ENCODE peak calls at places on chromosomes 7 and 10, in nine cellular contexts. One of them, this sample, is unnamed.

GRCh38 chr7:36514289-36515243 is 124.9 kb downstream of the ANLN start:
- DNase-seq in GM23338: no peak
- DNase-seq in Panc1: no peak
- DNase-seq in HCT116: no peak
- DNase-seq in endothelial cell of umbilical vein: no peak
- DNase-seq in stomach: no peak
- DNase-seq in K562: no peak
- DNase-seq in upper lobe of left lung: no peak
- DNase-seq in suprapubic skin: peak
- DNase-seq in this sample: no peak

GRCh38 chr7:50356212-50356944 is 51.9 kb downstream of the IKZF1 start:
- DNase-seq in stomach: no peak
- DNase-seq in K562: peak
- DNase-seq in endothelial cell of umbilical vein: no peak
- DNase-seq in upper lobe of left lung: no peak
- DNase-seq in Panc1: no peak
- DNase-seq in suprapubic skin: no peak
- DNase-seq in GM23338: no peak
- DNase-seq in HCT116: no peak
- DNase-seq in this sample: no peak

GRCh38 chr7:151735186-151735853 is 141.6 kb downstream of the PRKAG2 start:
- DNase-seq in Panc1: no peak
- DNase-seq in endothelial cell of umbilical vein: peak
- DNase-seq in K562: no peak
- DNase-seq in GM23338: peak
- DNase-seq in HCT116: no peak
- DNase-seq in suprapubic skin: no peak
- DNase-seq in stomach: no peak
- DNase-seq in upper lobe of left lung: no peak
- DNase-seq in this sample: no peak

GRCh38 chr7:143458263-143458662 is 15.0 kb downstream of the TAS2R60 start:
- DNase-seq in stomach: no peak
- DNase-seq in endothelial cell of umbilical vein: no peak
- DNase-seq in Panc1: no peak
- DNase-seq in suprapubic skin: no peak
- DNase-seq in K562: no peak
- DNase-seq in GM23338: no peak
- DNase-seq in upper lobe of left lung: no peak
- DNase-seq in HCT116: no peak
- DNase-seq in this sample: no peak

GRCh38 chr7:128100225-128100948 is 69.2 kb upstream of the LRRC4 start:
- DNase-seq in suprapubic skin: no peak
- DNase-seq in Panc1: no peak
- DNase-seq in GM23338: no peak
- DNase-seq in stomach: no peak
- DNase-seq in upper lobe of left lung: no peak
- DNase-seq in HCT116: no peak
- DNase-seq in K562: peak
- DNase-seq in endothelial cell of umbilical vein: no peak
- DNase-seq in this sample: no peak

GRCh38 chr10:67883710-67884312 is 645 bp upstream of the SIRT1 start:
- DNase-seq in endothelial cell of umbilical vein: no peak
- DNase-seq in upper lobe of left lung: no peak
- DNase-seq in K562: peak
- DNase-seq in GM23338: no peak
- DNase-seq in suprapubic skin: no peak
- DNase-seq in stomach: no peak
- DNase-seq in Panc1: peak
- DNase-seq in HCT116: no peak
- DNase-seq in this sample: no peak

GRCh38 chr10:28728396-28728795 is 51.1 kb downstream of the BAMBI start:
- DNase-seq in Panc1: no peak
- DNase-seq in GM23338: no peak
- DNase-seq in HCT116: no peak
- DNase-seq in endothelial cell of umbilical vein: peak
- DNase-seq in upper lobe of left lung: no peak
- DNase-seq in K562: no peak
- DNase-seq in suprapubic skin: no peak
- DNase-seq in stomach: no peak
- DNase-seq in this sample: no peak

GRCh38 chr7:107937514-107937913 is 46.5 kb downstream of the DLD start:
- DNase-seq in stomach: no peak
- DNase-seq in upper lobe of left lung: no peak
- DNase-seq in endothelial cell of umbilical vein: no peak
- DNase-seq in suprapubic skin: no peak
- DNase-seq in HCT116: no peak
- DNase-seq in Panc1: no peak
- DNase-seq in GM23338: no peak
- DNase-seq in K562: no peak
- DNase-seq in this sample: no peak

GRCh38 chr7:107232568-107233090 is 63.8 kb downstream of the HBP1 start:
- DNase-seq in suprapubic skin: no peak
- DNase-seq in Panc1: no peak
- DNase-seq in upper lobe of left lung: no peak
- DNase-seq in GM23338: no peak
- DNase-seq in K562: no peak
- DNase-seq in endothelial cell of umbilical vein: no peak
- DNase-seq in stomach: no peak
- DNase-seq in HCT116: no peak
- DNase-seq in this sample: no peak

GRCh38 chr7:99489235-99489634 is 10.8 kb downstream of the ZNF394 start:
- DNase-seq in K562: no peak
- DNase-seq in upper lobe of left lung: no peak
- DNase-seq in stomach: no peak
- DNase-seq in endothelial cell of umbilical vein: no peak
- DNase-seq in Panc1: no peak
- DNase-seq in suprapubic skin: no peak
- DNase-seq in HCT116: no peak
- DNase-seq in GM23338: peak
- DNase-seq in this sample: no peak

GRCh38 chr10:59793924-59794323 is 40.7 kb upstream of the MRLN start:
- DNase-seq in HCT116: no peak
- DNase-seq in Panc1: no peak
- DNase-seq in suprapubic skin: no peak
- DNase-seq in stomach: no peak
- DNase-seq in upper lobe of left lung: no peak
- DNase-seq in GM23338: no peak
- DNase-seq in K562: no peak
- DNase-seq in endothelial cell of umbilical vein: peak
- DNase-seq in this sample: no peak

GRCh38 chr7:117750612-117751563 is 122.4 kb downstream of the CTTNBP2 start:
- DNase-seq in Panc1: no peak
- DNase-seq in suprapubic skin: no peak
- DNase-seq in HCT116: no peak
- DNase-seq in stomach: no peak
- DNase-seq in endothelial cell of umbilical vein: peak
- DNase-seq in upper lobe of left lung: no peak
- DNase-seq in K562: peak
- DNase-seq in GM23338: peak
- DNase-seq in this sample: no peak

GRCh38 chr10:125369382-125370326 is 209.3 kb upstream of the CTBP2 start:
- DNase-seq in GM23338: no peak
- DNase-seq in upper lobe of left lung: no peak
- DNase-seq in HCT116: no peak
- DNase-seq in endothelial cell of umbilical vein: no peak
- DNase-seq in suprapubic skin: no peak
- DNase-seq in stomach: no peak
- DNase-seq in Panc1: no peak
- DNase-seq in K562: no peak
- DNase-seq in this sample: no peak

GRCh38 chr7:18508441-18509427 is 13.2 kb downstream of the HDAC9 start:
- DNase-seq in upper lobe of left lung: no peak
- DNase-seq in stomach: no peak
- DNase-seq in endothelial cell of umbilical vein: peak
- DNase-seq in suprapubic skin: no peak
- DNase-seq in Panc1: peak
- DNase-seq in K562: peak
- DNase-seq in GM23338: peak
- DNase-seq in HCT116: peak
- DNase-seq in this sample: no peak

GRCh38 chr7:33809218-33809617 is 96.1 kb upstream of the BMPER start:
- DNase-seq in HCT116: no peak
- DNase-seq in GM23338: no peak
- DNase-seq in stomach: no peak
- DNase-seq in suprapubic skin: no peak
- DNase-seq in endothelial cell of umbilical vein: no peak
- DNase-seq in upper lobe of left lung: no peak
- DNase-seq in Panc1: no peak
- DNase-seq in K562: no peak
- DNase-seq in this sample: no peak

GRCh38 chr10:91909178-91909677 is at the start of gene FGFBP3:
- DNase-seq in upper lobe of left lung: no peak
- DNase-seq in stomach: no peak
- DNase-seq in HCT116: peak
- DNase-seq in suprapubic skin: no peak
- DNase-seq in Panc1: no peak
- DNase-seq in GM23338: peak
- DNase-seq in K562: peak
- DNase-seq in endothelial cell of umbilical vein: no peak
- DNase-seq in this sample: no peak

DNA sequence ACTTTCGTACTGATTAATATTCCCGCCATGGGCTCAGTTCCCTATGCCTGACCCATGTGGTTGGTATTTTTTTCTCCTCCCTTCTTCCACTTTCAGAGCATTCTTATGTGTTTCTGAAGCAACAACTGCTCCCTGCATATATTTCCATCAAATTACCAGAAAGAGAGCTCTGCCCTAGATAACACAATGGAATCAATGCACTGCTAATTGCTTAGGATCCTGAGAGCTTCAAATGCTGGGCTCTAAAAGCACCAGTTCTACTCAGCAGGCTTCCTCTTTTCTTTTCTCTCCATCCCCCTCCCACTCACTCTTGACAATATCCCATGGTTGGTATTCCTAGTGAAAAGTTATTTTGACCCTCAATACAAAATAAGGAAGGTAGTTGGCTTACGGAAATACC is 5.3 kb downstream of the TECTB start:
- DNase-seq in K562: no peak
- DNase-seq in Panc1: no peak
- DNase-seq in upper lobe of left lung: no peak
- DNase-seq in endothelial cell of umbilical vein: no peak
- DNase-seq in stomach: no peak
- DNase-seq in HCT116: no peak
- DNase-seq in suprapubic skin: no peak
- DNase-seq in GM23338: peak
- DNase-seq in this sample: no peak
- TF ChIP-seq POLR2AphosphoS5 in K562: no peak
- TF ChIP-seq POLR2AphosphoS5 in Panc1: no peak
- TF ChIP-seq POLR2AphosphoS5 in upper lobe of left lung: no peak
- TF ChIP-seq POLR2AphosphoS5 in endothelial cell of umbilical vein: no peak
- TF ChIP-seq POLR2AphosphoS5 in stomach: no peak
- TF ChIP-seq POLR2AphosphoS5 in HCT116: no peak
- TF ChIP-seq POLR2AphosphoS5 in suprapubic skin: no peak
- TF ChIP-seq POLR2AphosphoS5 in GM23338: no peak
- TF ChIP-seq POLR2AphosphoS5 in this sample: no peak

GRCh38 chr7:84190016-84190705 is 4.4 kb downstream of the SEMA3A start:
- DNase-seq in HCT116: no peak
- DNase-seq in stomach: no peak
- DNase-seq in upper lobe of left lung: no peak
- DNase-seq in suprapubic skin: no peak
- DNase-seq in K562: no peak
- DNase-seq in GM23338: no peak
- DNase-seq in endothelial cell of umbilical vein: peak
- DNase-seq in Panc1: no peak
- DNase-seq in this sample: no peak
- H3K4me3 ChIP-seq in HCT116: no peak
- H3K4me3 ChIP-seq in stomach: no peak
- H3K4me3 ChIP-seq in upper lobe of left lung: no peak
- H3K4me3 ChIP-seq in suprapubic skin: no peak
- H3K4me3 ChIP-seq in K562: no peak
- H3K4me3 ChIP-seq in GM23338: no peak
- H3K4me3 ChIP-seq in endothelial cell of umbilical vein: no peak
- H3K4me3 ChIP-seq in Panc1: no peak
- H3K4me3 ChIP-seq in this sample: no peak

GRCh38 chr10:50432610-50433009 is 181.3 kb upstream of the ASAH2 start:
- DNase-seq in suprapubic skin: no peak
- DNase-seq in upper lobe of left lung: no peak
- DNase-seq in HCT116: no peak
- DNase-seq in endothelial cell of umbilical vein: no peak
- DNase-seq in GM23338: no peak
- DNase-seq in stomach: no peak
- DNase-seq in K562: no peak
- DNase-seq in Panc1: no peak
- DNase-seq in this sample: no peak

GRCh38 chr10:50432206-50432605 is 180.9 kb upstream of the ASAH2 start:
- DNase-seq in HCT116: no peak
- DNase-seq in upper lobe of left lung: no peak
- DNase-seq in K562: no peak
- DNase-seq in suprapubic skin: no peak
- DNase-seq in Panc1: no peak
- DNase-seq in stomach: no peak
- DNase-seq in endothelial cell of umbilical vein: peak
- DNase-seq in GM23338: no peak
- DNase-seq in this sample: no peak

GRCh38 chr10:50436805-50437204 is 185.5 kb upstream of the ASAH2 start:
- DNase-seq in stomach: no peak
- DNase-seq in upper lobe of left lung: no peak
- DNase-seq in GM23338: no peak
- DNase-seq in K562: no peak
- DNase-seq in HCT116: no peak
- DNase-seq in suprapubic skin: no peak
- DNase-seq in endothelial cell of umbilical vein: no peak
- DNase-seq in Panc1: no peak
- DNase-seq in this sample: no peak

GRCh38 chr10:50431118-50431517 is 179.8 kb upstream of the ASAH2 start:
- DNase-seq in GM23338: no peak
- DNase-seq in endothelial cell of umbilical vein: peak
- DNase-seq in upper lobe of left lung: no peak
- DNase-seq in HCT116: no peak
- DNase-seq in stomach: no peak
- DNase-seq in K562: no peak
- DNase-seq in Panc1: no peak
- DNase-seq in suprapubic skin: no peak
- DNase-seq in this sample: no peak

GRCh38 chr10:50431791-50432190 is 180.5 kb upstream of the ASAH2 start:
- DNase-seq in GM23338: no peak
- DNase-seq in stomach: no peak
- DNase-seq in endothelial cell of umbilical vein: peak
- DNase-seq in K562: no peak
- DNase-seq in suprapubic skin: no peak
- DNase-seq in Panc1: no peak
- DNase-seq in upper lobe of left lung: no peak
- DNase-seq in HCT116: no peak
- DNase-seq in this sample: no peak
- TF ChIP-seq POLR2AphosphoS5 in GM23338: no peak
- TF ChIP-seq POLR2AphosphoS5 in stomach: no peak
- TF ChIP-seq POLR2AphosphoS5 in endothelial cell of umbilical vein: no peak
- TF ChIP-seq POLR2AphosphoS5 in K562: no peak
- TF ChIP-seq POLR2AphosphoS5 in suprapubic skin: no peak
- TF ChIP-seq POLR2AphosphoS5 in Panc1: no peak
- TF ChIP-seq POLR2AphosphoS5 in upper lobe of left lung: no peak
- TF ChIP-seq POLR2AphosphoS5 in HCT116: no peak
- TF ChIP-seq POLR2AphosphoS5 in this sample: no peak

DNA sequence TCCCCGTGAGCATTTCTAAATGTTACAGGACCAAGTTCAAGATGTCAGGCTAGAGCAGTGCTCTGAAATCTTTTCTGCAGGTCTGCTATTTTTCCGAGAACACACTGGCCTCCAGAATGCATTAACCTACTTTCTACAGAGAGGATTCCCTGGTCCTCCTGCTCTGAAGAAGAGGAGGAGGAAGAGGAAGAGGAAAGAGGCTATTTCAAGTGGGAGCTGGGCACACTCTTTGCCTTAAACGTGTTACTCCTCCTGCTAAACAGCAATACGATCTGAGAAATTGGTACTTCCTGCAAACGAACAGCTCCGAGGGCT is 157.4 kb downstream of the FRMD4A start:
- DNase-seq in upper lobe of left lung: no peak
- DNase-seq in HCT116: no peak
- DNase-seq in endothelial cell of umbilical vein: no peak
- DNase-seq in stomach: no peak
- DNase-seq in suprapubic skin: no peak
- DNase-seq in K562: no peak
- DNase-seq in GM23338: no peak
- DNase-seq in Panc1: no peak
- DNase-seq in this sample: no peak
- H3K4me3 ChIP-seq in upper lobe of left lung: peak
- H3K4me3 ChIP-seq in HCT116: no peak
- H3K4me3 ChIP-seq in endothelial cell of umbilical vein: peak
- H3K4me3 ChIP-seq in stomach: peak
- H3K4me3 ChIP-seq in suprapubic skin: peak
- H3K4me3 ChIP-seq in K562: no peak
- H3K4me3 ChIP-seq in GM23338: peak
- H3K4me3 ChIP-seq in Panc1: peak
- H3K4me3 ChIP-seq in this sample: peak